ENCODE peak calls at places on chromosomes 2 and 18, in seven cellular contexts. W is K562, P is GM12878, Z is HepG2, X is HCT116, G is SK-N-SH, E is H1. H is an unnamed sample.

GRCh38 chr2:120452945-120453634 is 107.2 kb downstream of the INHBB start:
- DNase-seq in W (no peak), P (no peak), Z (no peak), X (no peak), G (no peak), E (no peak), H (no peak)

GRCh38 chr18:9750606-9751304 is 42.7 kb downstream of the RAB31 start:
- DNase-seq in W (no peak), P (no peak), Z (no peak), X (no peak), G (no peak), E (peak), H (no peak)

GRCh38 chr2:58834404-58834803 is 593.3 kb upstream of the FANCL start:
- DNase-seq in W (peak), P (no peak), Z (peak), X (no peak), G (no peak), E (peak), H (peak)

GRCh38 chr2:172299741-172300140 is 127.6 kb upstream of the ITGA6 start:
- DNase-seq in W (no peak), P (no peak), Z (no peak), X (no peak), G (no peak), E (no peak), H (peak)

GRCh38 chr2:98895221-98895620 is 40.8 kb downstream of the CRACDL start:
- DNase-seq in W (no peak), P (no peak), Z (no peak), X (no peak), G (no peak), E (peak), H (no peak)

GRCh38 chr2:126720031-126720368 is 64.0 kb downstream of the GYPC start:
- DNase-seq in W (no peak), P (no peak), Z (no peak), X (no peak), G (no peak), E (no peak), H (no peak)

GRCh38 chr2:236642584-236643291 is 73.1 kb downstream of the ACKR3 start:
- DNase-seq in W (no peak), P (no peak), Z (peak), X (no peak), G (no peak), E (no peak), H (no peak)

GRCh38 chr2:112472547-112473263 is 9.3 kb upstream of the TTL start:
- DNase-seq in W (no peak), P (no peak), Z (no peak), X (no peak), G (no peak), E (no peak), H (no peak)

GRCh38 chr2:42100696-42101585 is 53.1 kb downstream of the PKDCC start:
- DNase-seq in W (no peak), P (no peak), Z (no peak), X (no peak), G (no peak), E (peak), H (peak)

GRCh38 chr2:71934320-71934593 is 213.4 kb downstream of the CYP26B1 start:
- DNase-seq in W (no peak), P (no peak), Z (no peak), X (no peak), G (no peak), E (peak), H (no peak)

GRCh38 chr2:46169452-46169851 is 127.8 kb upstream of the EPAS1 start:
- DNase-seq in W (no peak), P (no peak), Z (no peak), X (no peak), G (no peak), E (no peak), H (no peak)

GRCh38 chr2:27306136-27306535 is 2.1 kb downstream of the UCN start:
- DNase-seq in W (no peak), P (no peak), Z (no peak), X (no peak), G (no peak), E (no peak), H (no peak)

GRCh38 chr18:24219561-24220317 is 80.9 kb downstream of the CABYR start:
- DNase-seq in W (no peak), P (no peak), Z (no peak), X (no peak), G (no peak), E (no peak), H (no peak)

GRCh38 chr2:121689356-121689755 is 40.1 kb upstream of the CLASP1 start:
- DNase-seq in W (peak), P (no peak), Z (peak), X (no peak), G (peak), E (no peak), H (peak)

DNA sequence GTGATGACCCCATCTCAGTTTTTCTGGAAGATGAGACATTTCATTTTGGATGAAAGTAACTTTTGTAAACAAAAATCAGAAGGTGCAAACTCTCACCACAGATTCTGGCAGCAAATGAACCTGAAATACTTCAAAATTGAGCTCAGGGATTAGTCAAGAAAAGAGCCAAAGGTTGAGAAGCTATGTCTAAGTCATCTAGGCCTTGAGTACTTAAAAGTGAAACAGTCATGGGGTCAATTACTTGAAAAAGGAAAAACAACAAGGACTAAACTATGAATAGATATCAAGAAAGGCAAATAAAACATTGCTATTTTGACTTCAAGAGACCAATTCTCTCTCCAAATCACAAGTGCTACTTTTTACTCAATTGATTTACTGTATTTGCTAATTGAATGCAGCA is 285.1 kb downstream of the RBM43 start:
- DNase-seq in W (no peak), P (no peak), Z (no peak), X (no peak), G (no peak), E (no peak), H (no peak)
- TF ChIP-seq JUND in W (no peak), P (no peak), Z (no peak), X (no peak), G (no peak), E (no peak), H (no peak)

GRCh38 chr2:25044990-25045389 is 3.1 kb downstream of the EFR3B start:
- DNase-seq in W (no peak), P (peak), Z (no peak), X (no peak), G (no peak), E (no peak), H (no peak)

GRCh38 chr2:25042321-25043240 is 705 bp downstream of the EFR3B start:
- DNase-seq in W (peak), P (no peak), Z (no peak), X (no peak), G (peak), E (peak), H (no peak)

GRCh38 chr2:25044011-25044410 is 2.1 kb downstream of the EFR3B start:
- DNase-seq in W (no peak), P (no peak), Z (no peak), X (no peak), G (no peak), E (no peak), H (no peak)

GRCh38 chr2:25041928-25042320 is at the start of gene EFR3B:
- DNase-seq in W (peak), P (peak), Z (peak), X (peak), G (peak), E (peak), H (peak)

GRCh38 chr2:25043241-25043867 is 1.5 kb downstream of the EFR3B start:
- DNase-seq in W (no peak), P (no peak), Z (no peak), X (no peak), G (peak), E (peak), H (no peak)
- TF ChIP-seq JUND in W (no peak), P (no peak), Z (no peak), X (no peak), G (no peak), E (no peak), H (no peak)

DNA sequence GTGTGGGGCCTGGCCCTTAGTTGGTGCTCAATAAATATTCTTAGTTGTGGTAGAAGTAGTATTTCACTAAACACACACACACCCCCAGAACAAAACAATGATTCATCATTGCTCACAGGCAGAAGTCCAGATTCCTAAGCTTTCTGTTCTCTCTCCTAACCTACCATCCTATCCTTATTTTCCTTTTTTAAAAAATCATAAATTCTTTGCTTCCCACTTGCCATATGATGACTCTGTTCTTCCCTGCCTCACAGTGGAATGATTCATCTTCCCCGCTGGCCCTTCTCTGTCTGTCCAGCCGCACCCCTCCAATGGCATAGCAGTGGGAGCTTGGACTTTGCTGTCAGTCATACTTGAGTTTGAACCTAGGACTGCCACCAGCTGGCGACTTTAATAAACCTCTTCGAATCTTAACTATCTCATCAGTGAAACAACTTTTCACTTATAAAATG is 5.2 kb downstream of the EML6 start:
- DNase-seq in W (no peak), P (no peak), Z (peak), X (peak), G (no peak), E (no peak), H (no peak)
- TF ChIP-seq JUND in W (no peak), P (no peak), Z (no peak), X (peak), G (peak), E (no peak), H (no peak)

GRCh38 chr2:162061021-162061420 is 13.0 kb downstream of the DPP4 start:
- DNase-seq in W (no peak), P (no peak), Z (no peak), X (no peak), G (no peak), E (no peak), H (no peak)

GRCh38 chr2:162063899-162064298 is 10.1 kb downstream of the DPP4 start:
- DNase-seq in W (no peak), P (no peak), Z (no peak), X (no peak), G (no peak), E (no peak), H (no peak)

GRCh38 chr2:162065767-162066166 is 8.2 kb downstream of the DPP4 start:
- DNase-seq in W (no peak), P (no peak), Z (peak), X (no peak), G (no peak), E (no peak), H (no peak)

GRCh38 chr2:162062559-162062958 is 11.5 kb downstream of the DPP4 start:
- DNase-seq in W (no peak), P (no peak), Z (no peak), X (no peak), G (no peak), E (no peak), H (no peak)

DNA sequence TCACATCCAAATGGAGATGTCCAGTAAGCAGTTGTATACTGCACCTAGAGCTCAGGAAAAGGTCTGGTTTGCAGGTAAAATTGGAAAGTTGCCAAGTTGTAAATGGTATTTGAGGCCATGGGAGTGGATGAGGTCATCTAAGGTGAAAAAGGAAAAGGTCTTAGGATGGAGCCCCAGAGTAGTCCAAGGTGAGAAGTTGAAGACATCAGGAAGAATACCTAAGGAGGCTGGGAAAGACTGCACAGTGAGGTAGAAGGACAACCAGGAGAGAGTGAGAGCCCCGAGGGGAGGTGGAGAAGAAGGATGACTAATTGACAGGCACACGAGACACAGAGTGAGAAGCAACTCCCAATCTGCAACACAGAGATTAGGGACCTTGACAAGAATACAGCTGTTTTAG is 10.7 kb downstream of the DPP4 start:
- DNase-seq in W (no peak), P (no peak), Z (no peak), X (no peak), G (no peak), E (no peak), H (no peak)
- TF ChIP-seq JUND in W (no peak), P (no peak), Z (no peak), X (no peak), G (no peak), E (no peak), H (no peak)

GRCh38 chr18:11019295-11019694 is 130.1 kb downstream of the PIEZO2 start:
- DNase-seq in W (no peak), P (no peak), Z (no peak), X (no peak), G (no peak), E (no peak), H (no peak)

GRCh38 chr18:11021477-11021876 is 127.9 kb downstream of the PIEZO2 start:
- DNase-seq in W (no peak), P (no peak), Z (no peak), X (no peak), G (no peak), E (no peak), H (no peak)

GRCh38 chr18:11020454-11020853 is 128.9 kb downstream of the PIEZO2 start:
- DNase-seq in W (no peak), P (no peak), Z (no peak), X (no peak), G (no peak), E (no peak), H (no peak)

GRCh38 chr18:11025270-11025669 is 124.1 kb downstream of the PIEZO2 start:
- DNase-seq in W (no peak), P (no peak), Z (no peak), X (no peak), G (no peak), E (no peak), H (no peak)

GRCh38 chr18:11020867-11021414 is 128.4 kb downstream of the PIEZO2 start:
- DNase-seq in W (no peak), P (no peak), Z (no peak), X (no peak), G (no peak), E (no peak), H (no peak)
- TF ChIP-seq JUND in W (no peak), P (no peak), Z (no peak), X (no peak), G (no peak), E (no peak), H (no peak)

DNA sequence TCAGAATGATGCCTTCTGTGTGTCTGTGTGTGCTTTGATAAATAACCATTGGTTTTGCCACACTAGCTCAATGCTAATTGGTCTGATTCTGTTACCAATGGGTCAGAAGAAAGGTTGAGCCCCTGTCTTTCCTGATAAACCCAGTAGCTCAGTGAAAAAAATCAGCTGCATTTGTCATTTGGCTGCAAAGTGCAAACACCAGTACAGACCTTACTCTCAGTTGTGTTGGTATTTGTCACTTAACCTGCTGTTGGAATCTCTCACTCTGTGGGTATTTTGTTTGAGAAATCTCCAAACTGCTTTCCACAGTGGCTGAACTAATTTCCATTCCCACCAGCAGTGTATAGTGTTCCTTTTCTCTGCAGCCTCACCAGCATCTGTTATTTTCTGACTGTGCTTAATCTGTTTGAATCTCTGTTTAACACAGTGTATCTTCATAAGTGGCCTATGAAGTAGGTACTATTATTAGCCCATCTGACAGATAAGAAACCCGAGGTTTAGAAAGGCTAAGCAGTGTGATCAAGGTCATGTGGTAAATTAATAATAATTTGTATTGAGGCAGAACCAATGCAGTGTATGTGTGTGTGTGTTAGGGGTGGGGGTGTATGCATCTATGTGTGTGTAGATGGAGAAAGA is 26.7 kb downstream of the LIMS1 start:
- DNase-seq in W (no peak), P (no peak), Z (no peak), X (no peak), G (no peak), E (no peak), H (no peak)
- TF ChIP-seq JUND in W (no peak), P (no peak), Z (no peak), X (no peak), G (no peak), E (no peak), H (no peak)

GRCh38 chr2:230842473-230842872 is 22.3 kb upstream of the ITM2C start:
- DNase-seq in W (no peak), P (no peak), Z (no peak), X (no peak), G (no peak), E (no peak), H (no peak)
- TF ChIP-seq JUND in W (no peak), P (no peak), Z (no peak), X (no peak), G (no peak), E (no peak), H (no peak)

GRCh38 chr18:62781893-62782292 is 66.6 kb downstream of the PHLPP1 start:
- DNase-seq in W (no peak), P (no peak), Z (peak), X (no peak), G (no peak), E (no peak), H (peak)
- TF ChIP-seq JUND in W (no peak), P (no peak), Z (no peak), X (no peak), G (peak), E (no peak), H (no peak)

GRCh38 chr2:178072000-178072382 is 586 bp downstream of the PDE11A start:
- DNase-seq in W (no peak), P (no peak), Z (no peak), X (no peak), G (no peak), E (no peak), H (no peak)

GRCh38 chr2:178072383-178073301 is at the start of gene PDE11A:
- DNase-seq in W (peak), P (no peak), Z (peak), X (peak), G (peak), E (peak), H (peak)

GRCh38 chr2:178075006-178075326 is 2.4 kb upstream of the PDE11A start:
- DNase-seq in W (no peak), P (no peak), Z (no peak), X (no peak), G (no peak), E (no peak), H (no peak)

GRCh38 chr2:178076130-178076529 is 3.6 kb upstream of the PDE11A start:
- DNase-seq in W (no peak), P (no peak), Z (no peak), X (no peak), G (no peak), E (no peak), H (no peak)

GRCh38 chr2:178074123-178075005 is 1.8 kb upstream of the PDE11A start:
- DNase-seq in W (no peak), P (no peak), Z (no peak), X (no peak), G (no peak), E (no peak), H (no peak)
- TF ChIP-seq JUND in W (peak), P (no peak), Z (no peak), X (no peak), G (peak), E (no peak), H (no peak)

GRCh38 chr2:118994778-118995177 is 52.8 kb downstream of the MARCO start:
- DNase-seq in W (no peak), P (no peak), Z (no peak), X (no peak), G (no peak), E (no peak), H (no peak)

GRCh38 chr2:118994172-118994700 is 52.2 kb downstream of the MARCO start:
- DNase-seq in W (no peak), P (no peak), Z (no peak), X (no peak), G (no peak), E (no peak), H (no peak)

GRCh38 chr2:118993392-118993752 is 51.4 kb downstream of the MARCO start:
- DNase-seq in W (no peak), P (no peak), Z (no peak), X (no peak), G (no peak), E (peak), H (no peak)

GRCh38 chr2:118991554-118991953 is 49.6 kb downstream of the MARCO start:
- DNase-seq in W (no peak), P (no peak), Z (no peak), X (no peak), G (no peak), E (peak), H (no peak)

DNA sequence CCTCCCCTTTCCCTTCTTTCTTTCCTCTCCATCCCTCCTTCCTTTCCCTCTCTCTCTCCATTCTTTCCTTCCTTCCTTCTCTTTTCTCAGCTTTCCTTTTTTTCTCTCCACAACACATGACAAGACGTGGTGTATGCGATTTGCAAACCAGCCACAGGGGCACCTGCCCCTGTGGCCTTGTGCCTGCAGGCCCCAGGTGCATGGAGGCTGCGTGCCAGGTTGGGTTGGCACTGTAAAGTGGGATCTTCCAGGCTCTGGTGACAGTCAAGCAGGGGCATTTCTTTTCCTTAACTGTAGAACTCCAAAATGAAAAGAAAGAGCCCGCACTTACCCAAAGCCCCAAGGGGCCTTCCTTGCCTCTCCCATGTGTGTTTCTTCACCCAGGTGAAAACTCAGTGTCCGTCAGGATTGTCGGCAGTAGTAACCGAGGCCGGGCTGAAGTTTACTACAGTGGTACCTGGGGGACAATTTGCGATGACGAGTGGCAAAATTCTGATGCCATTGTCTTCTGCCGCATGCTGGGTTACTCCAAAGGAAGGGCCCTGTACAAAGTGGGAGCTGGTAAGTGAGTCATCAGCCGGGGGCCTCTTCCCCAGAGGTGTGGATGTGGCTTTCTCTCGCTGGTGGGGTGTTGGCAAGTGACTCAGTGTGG is 50.9 kb downstream of the MARCO start:
- DNase-seq in W (no peak), P (no peak), Z (no peak), X (no peak), G (no peak), E (peak), H (no peak)
- TF ChIP-seq JUND in W (no peak), P (no peak), Z (no peak), X (no peak), G (no peak), E (no peak), H (no peak)